ENCODE peak calls at places on chromosomes 5 and 9, in five cellular contexts. One of them, this sample, is unnamed.
A peak's percentile ranks its signal among the peaks of the same experiment; 100 is the strongest.

GRCh38 chr5:38808666-38809343 is 37.0 kb upstream of the OSMR start:
- DNase-seq in stimulated activated CD8-positive, alpha-beta memory T cell treated with anti-CD3 and anti-CD28 coated beads, Interleukin-15, amount 100 ng/mL, for 1 hour: no peak
- DNase-seq in neural crest cell: no peak
- DNase-seq in stimulated activated CD4-positive, alpha-beta T cell treated with anti-CD3 and anti-CD28 coated beads, Interleukin-12 subunit alpha, Interleukin-12 subunit beta, amount 100 ng/mL, for 4 hours: no peak
- DNase-seq in mucosa of descending colon: peak; percentile 48
- DNase-seq in this sample: no peak

GRCh38 chr9:36820392-36820861 is 213.6 kb downstream of the PAX5 start:
- DNase-seq in stimulated activated CD8-positive, alpha-beta memory T cell treated with anti-CD3 and anti-CD28 coated beads, Interleukin-15, amount 100 ng/mL, for 1 hour: no peak
- DNase-seq in neural crest cell: no peak
- DNase-seq in stimulated activated CD4-positive, alpha-beta T cell treated with anti-CD3 and anti-CD28 coated beads, Interleukin-12 subunit alpha, Interleukin-12 subunit beta, amount 100 ng/mL, for 4 hours: no peak
- DNase-seq in mucosa of descending colon: no peak
- DNase-seq in this sample: no peak

GRCh38 chr5:13553896-13554295 is 390.6 kb downstream of the DNAH5 start:
- DNase-seq in stimulated activated CD8-positive, alpha-beta memory T cell treated with anti-CD3 and anti-CD28 coated beads, Interleukin-15, amount 100 ng/mL, for 1 hour: no peak
- DNase-seq in neural crest cell: peak; percentile 38
- DNase-seq in stimulated activated CD4-positive, alpha-beta T cell treated with anti-CD3 and anti-CD28 coated beads, Interleukin-12 subunit alpha, Interleukin-12 subunit beta, amount 100 ng/mL, for 4 hours: no peak
- DNase-seq in mucosa of descending colon: no peak
- DNase-seq in this sample: no peak

GRCh38 chr5:39476466-39477215 is 51.9 kb upstream of the DAB2 start:
- DNase-seq in stimulated activated CD8-positive, alpha-beta memory T cell treated with anti-CD3 and anti-CD28 coated beads, Interleukin-15, amount 100 ng/mL, for 1 hour: no peak
- DNase-seq in neural crest cell: no peak
- DNase-seq in stimulated activated CD4-positive, alpha-beta T cell treated with anti-CD3 and anti-CD28 coated beads, Interleukin-12 subunit alpha, Interleukin-12 subunit beta, amount 100 ng/mL, for 4 hours: no peak
- DNase-seq in mucosa of descending colon: no peak
- DNase-seq in this sample: no peak

GRCh38 chr5:59712836-59713487 is 180.6 kb downstream of the PDE4D start:
- DNase-seq in stimulated activated CD8-positive, alpha-beta memory T cell treated with anti-CD3 and anti-CD28 coated beads, Interleukin-15, amount 100 ng/mL, for 1 hour: no peak
- DNase-seq in neural crest cell: no peak
- DNase-seq in stimulated activated CD4-positive, alpha-beta T cell treated with anti-CD3 and anti-CD28 coated beads, Interleukin-12 subunit alpha, Interleukin-12 subunit beta, amount 100 ng/mL, for 4 hours: no peak
- DNase-seq in mucosa of descending colon: no peak
- DNase-seq in this sample: no peak

GRCh38 chr9:123893831-123894460 is 36.0 kb downstream of the DENND1A start:
- DNase-seq in stimulated activated CD8-positive, alpha-beta memory T cell treated with anti-CD3 and anti-CD28 coated beads, Interleukin-15, amount 100 ng/mL, for 1 hour: no peak
- DNase-seq in neural crest cell: no peak
- DNase-seq in stimulated activated CD4-positive, alpha-beta T cell treated with anti-CD3 and anti-CD28 coated beads, Interleukin-12 subunit alpha, Interleukin-12 subunit beta, amount 100 ng/mL, for 4 hours: no peak
- DNase-seq in mucosa of descending colon: no peak
- DNase-seq in this sample: no peak

GRCh38 chr5:61048534-61048933 is 103.5 kb downstream of the NDUFAF2 start:
- DNase-seq in stimulated activated CD8-positive, alpha-beta memory T cell treated with anti-CD3 and anti-CD28 coated beads, Interleukin-15, amount 100 ng/mL, for 1 hour: no peak
- DNase-seq in neural crest cell: no peak
- DNase-seq in stimulated activated CD4-positive, alpha-beta T cell treated with anti-CD3 and anti-CD28 coated beads, Interleukin-12 subunit alpha, Interleukin-12 subunit beta, amount 100 ng/mL, for 4 hours: no peak
- DNase-seq in mucosa of descending colon: no peak
- DNase-seq in this sample: no peak

GRCh38 chr5:56607074-56607473 is 208.3 kb upstream of the MAP3K1 start:
- DNase-seq in stimulated activated CD8-positive, alpha-beta memory T cell treated with anti-CD3 and anti-CD28 coated beads, Interleukin-15, amount 100 ng/mL, for 1 hour: no peak
- DNase-seq in neural crest cell: no peak
- DNase-seq in stimulated activated CD4-positive, alpha-beta T cell treated with anti-CD3 and anti-CD28 coated beads, Interleukin-12 subunit alpha, Interleukin-12 subunit beta, amount 100 ng/mL, for 4 hours: no peak
- DNase-seq in mucosa of descending colon: no peak
- DNase-seq in this sample: no peak

GRCh38 chr5:643811-644271 is 31.7 kb downstream of the CEP72 start:
- DNase-seq in stimulated activated CD8-positive, alpha-beta memory T cell treated with anti-CD3 and anti-CD28 coated beads, Interleukin-15, amount 100 ng/mL, for 1 hour: no peak
- DNase-seq in neural crest cell: no peak
- DNase-seq in stimulated activated CD4-positive, alpha-beta T cell treated with anti-CD3 and anti-CD28 coated beads, Interleukin-12 subunit alpha, Interleukin-12 subunit beta, amount 100 ng/mL, for 4 hours: no peak
- DNase-seq in mucosa of descending colon: peak; percentile 31
- DNase-seq in this sample: no peak

GRCh38 chr9:109745335-109746283 is 34.4 kb upstream of the PALM2AKAP2 start:
- DNase-seq in stimulated activated CD8-positive, alpha-beta memory T cell treated with anti-CD3 and anti-CD28 coated beads, Interleukin-15, amount 100 ng/mL, for 1 hour: no peak
- DNase-seq in neural crest cell: no peak
- DNase-seq in stimulated activated CD4-positive, alpha-beta T cell treated with anti-CD3 and anti-CD28 coated beads, Interleukin-12 subunit alpha, Interleukin-12 subunit beta, amount 100 ng/mL, for 4 hours: no peak
- DNase-seq in mucosa of descending colon: no peak
- DNase-seq in this sample: no peak

GRCh38 chr5:124544366-124545055 is 201.9 kb downstream of the ZNF608 start:
- DNase-seq in stimulated activated CD8-positive, alpha-beta memory T cell treated with anti-CD3 and anti-CD28 coated beads, Interleukin-15, amount 100 ng/mL, for 1 hour: no peak
- DNase-seq in neural crest cell: no peak
- DNase-seq in stimulated activated CD4-positive, alpha-beta T cell treated with anti-CD3 and anti-CD28 coated beads, Interleukin-12 subunit alpha, Interleukin-12 subunit beta, amount 100 ng/mL, for 4 hours: no peak
- DNase-seq in mucosa of descending colon: no peak
- DNase-seq in this sample: no peak

GRCh38 chr5:1001406-1002270 is 7.0 kb upstream of the NKD2 start:
- DNase-seq in stimulated activated CD8-positive, alpha-beta memory T cell treated with anti-CD3 and anti-CD28 coated beads, Interleukin-15, amount 100 ng/mL, for 1 hour: no peak
- DNase-seq in neural crest cell: no peak
- DNase-seq in stimulated activated CD4-positive, alpha-beta T cell treated with anti-CD3 and anti-CD28 coated beads, Interleukin-12 subunit alpha, Interleukin-12 subunit beta, amount 100 ng/mL, for 4 hours: no peak
- DNase-seq in mucosa of descending colon: peak; percentile 29
- DNase-seq in this sample: peak; percentile 8

GRCh38 chr9:127612993-127613954 is 1.2 kb downstream of the STXBP1 start:
- DNase-seq in stimulated activated CD8-positive, alpha-beta memory T cell treated with anti-CD3 and anti-CD28 coated beads, Interleukin-15, amount 100 ng/mL, for 1 hour: peak; percentile 6
- DNase-seq in neural crest cell: peak; percentile 26
- DNase-seq in stimulated activated CD4-positive, alpha-beta T cell treated with anti-CD3 and anti-CD28 coated beads, Interleukin-12 subunit alpha, Interleukin-12 subunit beta, amount 100 ng/mL, for 4 hours: peak; percentile 19
- DNase-seq in mucosa of descending colon: peak; percentile 70
- DNase-seq in this sample: peak; percentile 31

GRCh38 chr5:113246371-113246870 is 188.4 kb downstream of the TSSK1B start:
- DNase-seq in stimulated activated CD8-positive, alpha-beta memory T cell treated with anti-CD3 and anti-CD28 coated beads, Interleukin-15, amount 100 ng/mL, for 1 hour: no peak
- DNase-seq in neural crest cell: no peak
- DNase-seq in stimulated activated CD4-positive, alpha-beta T cell treated with anti-CD3 and anti-CD28 coated beads, Interleukin-12 subunit alpha, Interleukin-12 subunit beta, amount 100 ng/mL, for 4 hours: no peak
- DNase-seq in mucosa of descending colon: no peak
- DNase-seq in this sample: no peak

GRCh38 chr9:137832191-137832700 is 45.3 kb upstream of the CACNA1B start:
- DNase-seq in stimulated activated CD8-positive, alpha-beta memory T cell treated with anti-CD3 and anti-CD28 coated beads, Interleukin-15, amount 100 ng/mL, for 1 hour: no peak
- DNase-seq in neural crest cell: no peak
- DNase-seq in stimulated activated CD4-positive, alpha-beta T cell treated with anti-CD3 and anti-CD28 coated beads, Interleukin-12 subunit alpha, Interleukin-12 subunit beta, amount 100 ng/mL, for 4 hours: no peak
- DNase-seq in mucosa of descending colon: no peak
- DNase-seq in this sample: no peak

GRCh38 chr9:99231708-99232107 is 9.6 kb downstream of the SEC61B start:
- DNase-seq in stimulated activated CD8-positive, alpha-beta memory T cell treated with anti-CD3 and anti-CD28 coated beads, Interleukin-15, amount 100 ng/mL, for 1 hour: no peak
- DNase-seq in neural crest cell: peak; percentile 9
- DNase-seq in stimulated activated CD4-positive, alpha-beta T cell treated with anti-CD3 and anti-CD28 coated beads, Interleukin-12 subunit alpha, Interleukin-12 subunit beta, amount 100 ng/mL, for 4 hours: peak; percentile 36
- DNase-seq in mucosa of descending colon: no peak
- DNase-seq in this sample: peak; percentile 28

GRCh38 chr5:32909207-32909606 is 198.1 kb downstream of the NPR3 start:
- DNase-seq in stimulated activated CD8-positive, alpha-beta memory T cell treated with anti-CD3 and anti-CD28 coated beads, Interleukin-15, amount 100 ng/mL, for 1 hour: no peak
- DNase-seq in neural crest cell: no peak
- DNase-seq in stimulated activated CD4-positive, alpha-beta T cell treated with anti-CD3 and anti-CD28 coated beads, Interleukin-12 subunit alpha, Interleukin-12 subunit beta, amount 100 ng/mL, for 4 hours: no peak
- DNase-seq in mucosa of descending colon: no peak
- DNase-seq in this sample: no peak

GRCh38 chr5:159047081-159047480 is 52.6 kb downstream of the EBF1 start:
- DNase-seq in stimulated activated CD8-positive, alpha-beta memory T cell treated with anti-CD3 and anti-CD28 coated beads, Interleukin-15, amount 100 ng/mL, for 1 hour: no peak
- DNase-seq in neural crest cell: no peak
- DNase-seq in stimulated activated CD4-positive, alpha-beta T cell treated with anti-CD3 and anti-CD28 coated beads, Interleukin-12 subunit alpha, Interleukin-12 subunit beta, amount 100 ng/mL, for 4 hours: no peak
- DNase-seq in mucosa of descending colon: no peak
- DNase-seq in this sample: no peak